ENCODE peak calls at places on chromosomes 4 and X, in six cellular contexts. X is H9, S is neuronal stem cell, K is mesenchymal stem cell, F is IMR-90, B is H1. A is an unnamed sample.

GRCh38 chrX:118495958-118496762 is 545 bp downstream of the DOCK11 start:
- DNase-seq in S (no peak), B (no peak), F (no peak), K (peak), X (peak), A (no peak)

GRCh38 chrX:100615015-100615414 is 21.6 kb downstream of the TSPAN6 start:
- DNase-seq in K (peak), X (peak), S (no peak), B (no peak), F (peak), A (peak)

GRCh38 chr4:99504804-99505502 is 5.9 kb upstream of the C4orf17 start:
- DNase-seq in K (no peak), B (no peak), F (no peak), S (no peak), X (no peak), A (peak)

GRCh38 chrX:23228454-23228853 is 106.2 kb upstream of the PTCHD1 start:
- DNase-seq in B (no peak), S (no peak), X (no peak), K (no peak), F (no peak), A (no peak)

GRCh38 chr4:153464068-153464467 is 2.1 kb upstream of the TMEM131L start:
- DNase-seq in F (peak), B (no peak), X (no peak), S (no peak), K (peak), A (no peak)

GRCh38 chr4:112196446-112196845 is 35.1 kb upstream of the AP1AR start:
- DNase-seq in F (peak), K (no peak), B (no peak), S (no peak), X (no peak), A (no peak)

GRCh38 chr4:53633608-53634007 is 42.3 kb upstream of the LNX1 start:
- DNase-seq in B (no peak), S (no peak), X (no peak), K (peak), F (peak), A (no peak)

GRCh38 chrX:75603833-75604232 is 81.0 kb upstream of the ZDHHC15 start:
- DNase-seq in S (no peak), B (no peak), K (peak), X (no peak), F (peak), A (peak)

GRCh38 chr4:176319704-176320339 is at the start of gene SPCS3:
- DNase-seq in F (peak), K (peak), X (peak), B (peak), S (peak), A (peak)

GRCh38 chr4:140046573-140046972 is 107.4 kb downstream of the MAML3 start:
- DNase-seq in S (no peak), K (no peak), X (no peak), F (no peak), B (no peak), A (peak)

GRCh38 chrX:40996886-40997530 is 88.2 kb upstream of the USP9X start:
- DNase-seq in X (peak), S (peak), K (peak), F (peak), B (no peak), A (peak)

GRCh38 chr4:100907465-100908454 is 389.9 kb upstream of the EMCN start:
- DNase-seq in X (no peak), F (peak), S (no peak), B (no peak), K (peak), A (peak)

GRCh38 chrX:129433461-129433860 is 89.8 kb downstream of the SMARCA1 start:
- DNase-seq in F (no peak), X (no peak), B (no peak), K (no peak), S (no peak), A (no peak)
- H4K91ac ChIP-seq in F (no peak), X (no peak), B (no peak), K (no peak), S (no peak), A (no peak)

DNA sequence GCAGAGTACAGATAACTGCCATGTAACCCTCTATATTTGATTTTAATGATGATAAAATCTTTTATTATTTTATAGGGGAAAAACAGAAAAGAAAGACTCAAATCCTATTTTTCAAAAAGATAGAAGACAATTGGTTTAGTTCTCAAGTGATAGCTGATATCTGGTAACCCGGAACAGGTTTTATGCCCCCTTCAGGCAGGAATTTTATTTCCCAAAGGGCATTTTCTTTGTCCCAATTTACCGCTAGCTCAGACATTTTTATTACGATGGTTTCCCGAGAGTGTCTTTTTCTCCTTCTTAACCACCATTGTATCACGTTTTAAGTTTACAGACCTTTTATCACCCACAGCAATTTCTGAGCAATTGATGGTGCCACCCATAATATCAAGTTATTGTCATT is 204.9 kb upstream of the VCX start:
- DNase-seq in S (no peak), K (no peak), B (no peak), X (no peak), F (no peak), A (no peak)
- H3K23ac ChIP-seq in S (no peak), K (no peak), B (no peak), X (no peak), F (no peak), A (no peak)

GRCh38 chrX:133414399-133415275 is 652 bp downstream of the GPC4 start:
- DNase-seq in K (peak), X (no peak), S (no peak), F (no peak), B (no peak), A (no peak)

GRCh38 chrX:133412665-133413064 is 2.6 kb downstream of the GPC4 start:
- DNase-seq in S (no peak), F (no peak), K (no peak), B (no peak), X (no peak), A (peak)

GRCh38 chrX:133415276-133416105 is at the start of gene GPC4:
- DNase-seq in K (peak), X (peak), B (no peak), S (peak), F (no peak), A (peak)

GRCh38 chrX:133412246-133412645 is 3.0 kb downstream of the GPC4 start:
- DNase-seq in X (no peak), S (peak), F (peak), K (peak), B (no peak), A (peak)

DNA sequence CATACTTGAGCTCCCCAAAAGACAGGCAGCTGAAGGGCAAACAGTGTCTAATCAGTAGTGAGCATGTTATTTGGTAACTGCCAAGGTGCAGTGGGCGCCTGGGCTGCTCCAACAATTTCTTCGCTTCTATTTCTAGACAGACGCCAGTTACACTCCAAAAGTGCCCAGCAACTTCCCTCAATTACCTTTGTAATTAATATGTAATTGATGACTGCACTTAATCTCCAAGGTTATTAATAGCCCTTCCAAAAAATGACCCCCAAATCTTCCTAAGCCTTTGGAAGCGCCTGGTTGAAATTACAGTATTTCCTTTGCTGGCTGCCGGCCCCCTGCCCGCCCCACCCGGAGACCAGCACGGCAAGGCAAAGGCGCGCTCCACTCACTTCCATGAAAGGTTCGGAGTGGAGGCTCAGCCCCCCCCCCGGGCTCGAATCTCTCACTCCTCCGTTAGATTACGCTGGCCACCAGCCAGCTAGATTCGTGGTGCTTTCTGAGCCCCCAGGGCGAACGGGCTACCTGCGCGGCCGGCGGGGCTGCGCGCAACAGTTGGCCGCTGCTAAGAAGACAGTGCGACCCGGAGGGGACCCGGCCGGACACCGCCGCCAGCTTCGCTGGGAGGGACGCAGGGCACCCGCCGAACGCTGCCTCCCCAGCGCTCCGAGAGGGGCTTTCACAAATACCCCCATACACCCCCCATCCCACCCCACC is 1.9 kb downstream of the GPC4 start:
- DNase-seq in F (no peak), K (no peak), B (no peak), X (no peak), S (no peak), A (peak)
- H3K14ac ChIP-seq in F (no peak), K (no peak), B (no peak), X (no peak), S (no peak), A (no peak)

GRCh38 chr4:137226900-137227299 is 305.4 kb downstream of the PCDH18 start:
- DNase-seq in B (no peak), S (no peak), K (peak), X (no peak), F (peak), A (peak)
- H4K91ac ChIP-seq in B (no peak), S (no peak), K (no peak), X (no peak), F (no peak), A (no peak)

DNA sequence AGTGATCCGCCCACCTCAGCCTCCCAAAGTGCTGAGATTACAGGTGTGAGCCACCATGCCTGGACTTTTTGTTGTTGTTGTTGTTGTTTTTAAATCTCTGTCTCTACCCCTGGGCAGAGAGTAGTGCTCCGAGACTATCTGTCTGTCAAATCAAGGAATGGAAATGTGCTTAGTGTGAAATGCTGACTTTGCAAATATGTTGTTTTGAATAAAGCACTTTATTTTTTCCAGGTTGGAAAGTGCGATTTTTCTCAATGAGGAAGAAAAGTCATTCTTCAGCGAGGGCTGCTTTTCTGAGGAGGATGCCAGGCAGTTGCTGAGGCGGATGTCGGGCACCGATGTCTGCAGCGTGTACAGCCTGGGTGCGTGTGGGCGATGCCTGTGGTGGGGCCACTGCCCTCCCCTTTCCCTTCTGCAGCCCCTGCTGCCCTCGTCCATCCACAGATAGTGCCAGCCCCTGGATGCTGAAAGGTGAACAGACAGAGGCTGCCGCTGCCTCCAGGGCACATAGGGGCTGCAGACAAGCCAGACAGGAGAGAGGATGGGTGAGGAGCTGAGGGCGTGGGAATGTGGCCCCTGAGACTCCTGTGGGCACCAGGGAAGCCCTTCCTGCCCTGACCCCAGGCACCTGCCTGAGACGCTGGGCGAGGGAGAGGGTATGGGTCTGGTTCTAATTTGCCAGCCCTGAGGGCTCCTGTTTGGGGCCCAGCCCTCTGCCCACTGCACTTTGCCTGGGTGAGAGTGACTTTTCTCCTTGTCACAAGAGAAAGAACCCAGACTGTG is 23.7 kb downstream of the SH3TC1 start:
- DNase-seq in B (no peak), X (no peak), S (no peak), K (no peak), F (no peak), A (no peak)
- H3K23ac ChIP-seq in B (no peak), X (no peak), S (peak), K (no peak), F (no peak), A (no peak)

GRCh38 chr4:4226606-4227438 is at the start of gene OTOP1:
- DNase-seq in S (no peak), B (no peak), F (no peak), K (no peak), X (no peak), A (no peak)
- H3K14ac ChIP-seq in S (peak), B (no peak), F (no peak), K (no peak), X (no peak), A (no peak)

DNA sequence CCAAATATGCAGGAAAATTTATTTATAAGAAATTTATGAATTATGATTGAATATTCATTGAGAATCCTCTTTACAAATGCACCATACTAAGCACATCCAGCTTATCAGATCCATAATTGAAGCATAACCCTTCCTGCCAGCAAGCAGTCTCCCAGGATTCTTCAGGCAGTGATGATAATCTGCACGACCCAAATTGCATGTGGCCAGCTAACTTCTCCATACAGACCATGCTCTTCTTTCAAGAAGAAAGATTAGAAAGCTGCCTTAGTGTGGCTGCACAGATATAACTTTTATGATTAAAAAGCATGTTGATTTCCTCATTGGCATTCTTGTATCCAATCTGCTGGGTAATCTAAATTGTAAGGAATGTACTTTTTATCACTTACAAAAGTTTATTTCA is 3.3 kb upstream of the CBR4 start:
- DNase-seq in K (no peak), F (no peak), X (no peak), S (no peak), B (no peak), A (no peak)
- H4K91ac ChIP-seq in K (no peak), F (no peak), X (no peak), S (no peak), B (no peak), A (no peak)

DNA sequence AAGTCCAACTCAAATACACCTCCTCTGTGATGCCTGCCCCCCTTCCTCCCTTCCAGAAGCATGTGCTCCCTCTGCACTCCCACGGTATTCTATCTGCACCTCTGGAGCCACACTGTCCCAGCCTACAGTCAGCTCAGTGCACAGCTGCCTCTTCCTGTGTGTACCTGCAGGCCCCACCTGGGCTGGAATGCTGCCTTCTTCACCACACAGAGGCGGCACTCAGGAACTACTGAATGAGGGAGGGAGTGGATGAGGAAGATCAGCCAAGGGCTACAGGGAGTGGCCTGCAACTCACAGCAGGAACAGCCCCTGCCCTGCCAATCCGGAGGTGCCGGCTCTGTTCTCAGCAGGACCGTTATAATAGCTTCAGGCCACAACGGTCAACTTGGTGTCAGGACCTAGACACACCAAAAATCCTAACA is 10.1 kb downstream of the AFAP1 start:
- DNase-seq in S (no peak), F (no peak), B (peak), K (no peak), X (peak), A (peak)
- H3K23ac ChIP-seq in S (peak), F (no peak), B (no peak), K (no peak), X (no peak), A (no peak)

GRCh38 chr4:47617607-47618006 is 132.5 kb downstream of the ATP10D start:
- DNase-seq in B (no peak), S (no peak), X (no peak), K (no peak), F (no peak), A (no peak)
- H3K14ac ChIP-seq in B (no peak), S (no peak), X (no peak), K (no peak), F (no peak), A (no peak)

DNA sequence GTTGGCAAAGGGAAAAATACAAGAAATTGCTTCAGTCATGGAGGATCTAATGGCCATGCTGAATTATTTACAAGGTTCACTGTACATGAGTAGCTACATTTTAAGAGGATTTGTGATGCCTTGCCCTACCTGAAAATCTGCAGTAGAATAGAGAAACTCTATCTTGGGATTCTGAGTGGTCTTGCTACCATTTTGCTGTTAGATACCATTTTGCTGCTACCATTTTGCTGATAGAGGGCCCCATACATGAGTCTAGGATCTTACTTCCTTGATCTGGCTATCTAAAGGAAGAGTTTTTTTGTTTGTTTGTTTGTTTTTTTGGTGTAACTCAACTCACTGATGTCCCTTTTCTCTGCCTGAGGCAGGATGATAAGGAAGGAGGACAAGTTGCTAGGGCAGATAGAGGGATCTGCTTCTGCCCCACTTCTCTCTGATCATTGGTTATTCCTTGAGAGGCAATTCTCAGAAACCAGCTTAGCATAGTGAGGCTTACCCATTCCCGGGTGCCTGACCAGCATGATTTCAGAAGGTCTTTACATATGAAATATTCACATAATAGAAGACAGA is 31.0 kb downstream of the XK start:
- DNase-seq in K (no peak), S (no peak), F (no peak), B (no peak), X (no peak), A (no peak)
- H4K91ac ChIP-seq in K (no peak), S (no peak), F (no peak), B (no peak), X (no peak), A (no peak)